ENCODE peak calls at places on chromosome 20, in nine cellular contexts. B is cardiac septum; N is hypothalamus; K is T-cell; M is posterior cingulate gyrus; Z is stimulated activated CD4-positive, alpha-beta T cell treated with anti-CD3 and anti-CD28 coated beads, Interleukin-15, amount 100 ng/mL, for 1 hour; D is H54; Y is GM10248; E is NCI-H510A. V is an unnamed sample.

GRCh38 chr20:33431797-33432381 is 11.7 kb downstream of the SNTA1 start:
- DNase-seq in B (no peak), N (no peak), K (no peak), M (no peak), Z (no peak), D (no peak), Y (no peak), E (no peak), V (no peak)

GRCh38 chr20:18009116-18009515 is 40.3 kb downstream of the MGME1 start:
- DNase-seq in B (no peak), N (no peak), K (no peak), M (no peak), Z (no peak), D (no peak), Y (no peak), E (no peak), V (no peak)

GRCh38 chr20:6698723-6699122 is 68.8 kb upstream of the BMP2 start:
- DNase-seq in B (no peak), N (no peak), K (no peak), M (no peak), Z (no peak), D (no peak), Y (no peak), E (no peak), V (no peak)

GRCh38 chr20:63091901-63092659 is 85.3 kb upstream of the BHLHE23 start:
- DNase-seq in B (peak; percentile 68), N (no peak), K (no peak), M (no peak), Z (no peak), D (no peak), Y (no peak), E (no peak), V (no peak)

GRCh38 chr20:46177768-46178167 is 59.7 kb downstream of the CD40 start:
- DNase-seq in B (no peak), N (no peak), K (no peak), M (no peak), Z (no peak), D (no peak), Y (no peak), E (no peak), V (no peak)

GRCh38 chr20:44166477-44166876 is 20.5 kb downstream of the JPH2 start:
- DNase-seq in B (no peak), N (no peak), K (no peak), M (no peak), Z (no peak), D (peak; percentile 50), Y (no peak), E (no peak), V (no peak)

GRCh38 chr20:57395111-57395959 is 4.1 kb downstream of the RBM38 start:
- DNase-seq in B (peak; percentile 90), N (peak; percentile 71), K (no peak), M (peak; percentile 88), Z (no peak), D (no peak), Y (no peak), E (no peak), V (no peak)

GRCh38 chr20:36792422-36792821 is 18.9 kb upstream of the DSN1 start:
- DNase-seq in B (no peak), N (no peak), K (no peak), M (no peak), Z (no peak), D (peak; percentile 78), Y (peak; percentile 57), E (peak; percentile 17), V (no peak)

GRCh38 chr20:58721951-58722371 is 29.4 kb downstream of the NPEPL1 start:
- DNase-seq in B (peak; percentile 56), N (no peak), K (no peak), M (peak; percentile 13), Z (no peak), D (no peak), Y (no peak), E (no peak), V (no peak)

GRCh38 chr20:54479138-54479906 is 3.9 kb downstream of the DOK5 start:
- DNase-seq in B (no peak), N (no peak), K (no peak), M (no peak), Z (no peak), D (no peak), Y (no peak), E (no peak), V (no peak)

GRCh38 chr20:10249048-10249770 is 30.6 kb downstream of the SNAP25 start:
- DNase-seq in B (no peak), N (no peak), K (no peak), M (no peak), Z (no peak), D (no peak), Y (no peak), E (no peak), V (no peak)

GRCh38 chr20:39916236-39916635 is 772.8 kb downstream of the MAFB start:
- DNase-seq in B (no peak), N (no peak), K (no peak), M (no peak), Z (no peak), D (no peak), Y (no peak), E (no peak), V (no peak)

GRCh38 chr20:3106658-3107463 is 22.3 kb upstream of the AVP start:
- DNase-seq in B (no peak), N (no peak), K (no peak), M (no peak), Z (no peak), D (no peak), Y (no peak), E (peak; percentile 87), V (no peak)

GRCh38 chr20:29301624-29302259 is 1955.7 kb upstream of the DEFB115 start:
- DNase-seq in B (no peak), N (no peak), K (no peak), M (no peak), Z (no peak), D (no peak), Y (peak; percentile 12), E (no peak), V (no peak)

GRCh38 chr20:17612287-17612974 is 42.6 kb downstream of the DSTN start:
- DNase-seq in B (no peak), N (no peak), K (peak; percentile 55), M (no peak), Z (no peak), D (peak; percentile 5), Y (peak; percentile 12), E (no peak), V (peak; percentile 39)

GRCh38 chr20:24027229-24027628 is 38.6 kb upstream of the GGTLC1 start:
- DNase-seq in B (peak; percentile 75), N (no peak), K (peak; percentile 84), M (no peak), Z (peak; percentile 50), D (no peak), Y (no peak), E (no peak), V (no peak)

GRCh38 chr20:24098886-24099285 is 110.3 kb upstream of the GGTLC1 start:
- DNase-seq in B (no peak), N (no peak), K (no peak), M (no peak), Z (no peak), D (no peak), Y (no peak), E (no peak), V (no peak)

GRCh38 chr20:43863821-43864544 is 50.7 kb upstream of the TOX2 start:
- DNase-seq in B (no peak), N (no peak), K (no peak), M (no peak), Z (no peak), D (no peak), Y (no peak), E (no peak), V (no peak)